ENCODE peak calls at places on chromosome 3, in four cellular contexts. Y is substantia nigra, D is psoas muscle, X is H1. E is an unnamed sample.

GRCh38 chr3:61564405-61565059 is 3.2 kb downstream of the PTPRG start:
- DNase-seq in Y (no peak), D (peak; percentile 90), X (peak; percentile 96), E (peak; percentile 75)

GRCh38 chr3:128404276-128405062 is 62.2 kb downstream of the DNAJB8 start:
- DNase-seq in Y (no peak), D (no peak), X (no peak), E (no peak)

GRCh38 chr3:147843331-147843730 is 434.2 kb downstream of the ZIC1 start:
- DNase-seq in Y (no peak), D (no peak), X (no peak), E (no peak)

GRCh38 chr3:7469866-7470265 is 609.0 kb downstream of the GRM7 start:
- DNase-seq in Y (no peak), D (no peak), X (no peak), E (no peak)

GRCh38 chr3:174431717-174432116 is 427.4 kb upstream of the NAALADL2 start:
- DNase-seq in Y (no peak), D (no peak), X (no peak), E (no peak)

GRCh38 chr3:12579456-12579855 is 22.6 kb downstream of the MKRN2 start:
- DNase-seq in Y (no peak), D (no peak), X (no peak), E (no peak)

GRCh38 chr3:57796261-57796660 is 40.2 kb downstream of the SLMAP start:
- DNase-seq in Y (no peak), D (no peak), X (no peak), E (no peak)

GRCh38 chr3:27487383-27487782 is 3.2 kb upstream of the SLC4A7 start:
- DNase-seq in Y (no peak), D (no peak), X (no peak), E (no peak)

GRCh38 chr3:57030711-57031110 is 29.8 kb upstream of the SPATA12 start:
- DNase-seq in Y (no peak), D (no peak), X (no peak), E (no peak)

GRCh38 chr3:46733026-46733800 is 15.5 kb upstream of the PRSS50 start:
- DNase-seq in Y (no peak), D (no peak), X (no peak), E (no peak)

GRCh38 chr3:177114253-177114652 is 83.0 kb downstream of the TBL1XR1 start:
- DNase-seq in Y (no peak), D (no peak), X (no peak), E (no peak)

GRCh38 chr3:55270976-55271375 is 216.1 kb downstream of the WNT5A start:
- DNase-seq in Y (no peak), D (no peak), X (no peak), E (no peak)

GRCh38 chr3:105362021-105362665 is 4.6 kb upstream of the ALCAM start:
- DNase-seq in Y (no peak), D (no peak), X (no peak), E (no peak)

DNA sequence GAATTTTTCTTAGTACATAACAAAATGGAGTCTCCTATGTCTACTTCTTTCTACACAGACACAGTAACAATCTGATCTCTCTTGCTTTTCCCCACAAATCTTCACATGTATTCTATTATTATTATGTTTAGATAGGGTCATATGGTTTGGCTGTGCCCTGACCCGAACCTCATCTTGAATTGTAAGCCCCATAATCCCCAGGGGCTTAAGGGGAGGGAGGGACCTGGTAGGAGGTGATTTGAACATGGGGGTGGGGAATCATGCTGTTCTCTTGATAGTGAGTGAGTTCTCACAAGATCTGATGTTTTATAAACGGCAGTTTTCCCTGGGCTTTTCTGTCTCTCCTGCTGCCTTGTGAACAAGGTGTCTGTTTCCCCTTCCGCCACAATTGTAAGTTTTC is 86.7 kb upstream of the SELENOK start:
- DNase-seq in Y (no peak), D (no peak), X (no peak), E (no peak)
- H3K27ac ChIP-seq in Y (no peak overlapping the region), D (no peak overlapping the region), X (no peak overlapping the region), E (no peak overlapping the region)

GRCh38 chr3:157130138-157130880 is 29.6 kb downstream of the CCNL1 start:
- DNase-seq in Y (peak; percentile 57), D (peak; percentile 83), X (peak; percentile 82), E (peak; percentile 45)
- H3K27ac ChIP-seq in Y (peak overlapping the region; percentile 98), D (peak overlapping the region; percentile 74), X (peak overlapping the region; percentile 68), E (peak overlapping the region; percentile 70)

GRCh38 chr3:151841801-151842200 is 27.9 kb downstream of the AADAC start:
- DNase-seq in Y (no peak), D (no peak), X (no peak), E (no peak)
- H3K27ac ChIP-seq in Y (no peak overlapping the region), D (no peak overlapping the region), X (no peak overlapping the region), E (no peak overlapping the region)

DNA sequence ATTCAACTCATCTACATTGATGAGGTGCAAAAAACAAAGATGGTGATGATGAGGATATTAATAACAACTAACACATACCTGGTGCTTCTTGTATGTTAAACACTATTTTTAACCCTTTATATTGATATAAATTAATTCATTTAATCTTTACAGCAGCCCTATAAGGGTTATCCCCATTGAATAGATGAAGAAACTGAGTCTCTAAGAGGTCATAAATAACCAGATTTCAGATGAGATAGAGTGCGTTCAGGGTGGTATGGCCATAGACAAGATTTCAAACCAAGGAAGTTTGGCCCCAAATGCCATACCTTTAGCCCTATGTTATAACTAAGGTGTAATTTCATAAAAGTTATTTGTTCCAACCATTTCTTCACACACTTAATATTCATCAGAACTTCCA is 82.6 kb downstream of the CMSS1 start:
- DNase-seq in Y (no peak), D (no peak), X (no peak), E (no peak)
- H3K27ac ChIP-seq in Y (no peak overlapping the region), D (peak overlapping the region; percentile 44), X (no peak overlapping the region), E (peak overlapping the region; percentile 76)

GRCh38 chr3:52791396-52791795 is 3.2 kb upstream of the ITIH3 start:
- DNase-seq in Y (no peak), D (no peak), X (no peak), E (no peak)
- H3K27ac ChIP-seq in Y (no peak overlapping the region), D (no peak overlapping the region), X (no peak overlapping the region), E (no peak overlapping the region)

DNA sequence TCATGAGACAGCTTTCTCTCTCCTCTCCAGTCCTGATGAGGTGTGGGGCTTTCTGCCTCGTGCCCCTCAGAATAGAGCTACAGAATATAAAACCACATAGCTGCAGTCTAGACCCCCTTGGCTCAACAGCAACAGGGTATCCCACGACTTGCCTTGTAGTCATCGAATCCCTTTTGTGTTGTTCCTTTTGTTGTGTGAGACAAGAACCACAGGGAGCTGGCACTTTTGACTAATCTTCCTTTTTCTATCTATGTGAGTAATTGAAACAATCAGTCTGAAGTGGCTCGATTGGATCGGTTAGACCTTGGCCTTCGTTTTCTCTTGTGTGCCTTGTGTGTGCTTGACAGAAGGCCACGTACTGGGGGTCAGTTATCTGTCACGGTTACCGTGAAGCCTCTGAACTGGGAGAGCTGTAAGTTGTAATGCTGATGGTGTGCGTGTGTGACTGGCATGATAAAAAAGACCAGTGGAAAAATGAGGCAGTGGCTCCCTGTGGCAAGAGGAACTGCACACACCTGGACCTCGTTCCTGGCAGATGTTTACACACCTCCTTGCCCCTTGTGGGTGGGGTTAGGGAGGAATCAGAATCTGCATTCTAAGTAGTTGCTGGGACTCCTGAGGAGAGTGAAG is 23.2 kb upstream of the IQCF6 start:
- DNase-seq in Y (no peak), D (no peak), X (peak; percentile 45), E (no peak)
- H3K27ac ChIP-seq in Y (no peak overlapping the region), D (no peak overlapping the region), X (no peak overlapping the region), E (no peak overlapping the region)

GRCh38 chr3:119672791-119673190 is 4.4 kb downstream of the COX17 start:
- DNase-seq in Y (no peak), D (no peak), X (no peak), E (no peak)

GRCh38 chr3:119676771-119677640 is at the start of gene COX17:
- DNase-seq in Y (peak; percentile 74), D (peak; percentile 96), X (peak; percentile 94), E (peak; percentile 97)

GRCh38 chr3:119676020-119676419 is 1.2 kb downstream of the COX17 start:
- DNase-seq in Y (no peak), D (no peak), X (no peak), E (no peak)

GRCh38 chr3:119675188-119675874 is 1.9 kb downstream of the COX17 start:
- DNase-seq in Y (no peak), D (no peak), X (no peak), E (no peak)

GRCh38 chr3:119673875-119674274 is 3.3 kb downstream of the COX17 start:
- DNase-seq in Y (no peak), D (no peak), X (no peak), E (no peak)
- H3K27ac ChIP-seq in Y (no peak overlapping the region), D (no peak overlapping the region), X (no peak overlapping the region), E (no peak overlapping the region)

GRCh38 chr3:162170581-162170980 is 674.0 kb downstream of the OTOL1 start:
- DNase-seq in Y (no peak), D (no peak), X (no peak), E (no peak)
- H3K27ac ChIP-seq in Y (no peak overlapping the region), D (no peak overlapping the region), X (no peak overlapping the region), E (no peak overlapping the region)

DNA sequence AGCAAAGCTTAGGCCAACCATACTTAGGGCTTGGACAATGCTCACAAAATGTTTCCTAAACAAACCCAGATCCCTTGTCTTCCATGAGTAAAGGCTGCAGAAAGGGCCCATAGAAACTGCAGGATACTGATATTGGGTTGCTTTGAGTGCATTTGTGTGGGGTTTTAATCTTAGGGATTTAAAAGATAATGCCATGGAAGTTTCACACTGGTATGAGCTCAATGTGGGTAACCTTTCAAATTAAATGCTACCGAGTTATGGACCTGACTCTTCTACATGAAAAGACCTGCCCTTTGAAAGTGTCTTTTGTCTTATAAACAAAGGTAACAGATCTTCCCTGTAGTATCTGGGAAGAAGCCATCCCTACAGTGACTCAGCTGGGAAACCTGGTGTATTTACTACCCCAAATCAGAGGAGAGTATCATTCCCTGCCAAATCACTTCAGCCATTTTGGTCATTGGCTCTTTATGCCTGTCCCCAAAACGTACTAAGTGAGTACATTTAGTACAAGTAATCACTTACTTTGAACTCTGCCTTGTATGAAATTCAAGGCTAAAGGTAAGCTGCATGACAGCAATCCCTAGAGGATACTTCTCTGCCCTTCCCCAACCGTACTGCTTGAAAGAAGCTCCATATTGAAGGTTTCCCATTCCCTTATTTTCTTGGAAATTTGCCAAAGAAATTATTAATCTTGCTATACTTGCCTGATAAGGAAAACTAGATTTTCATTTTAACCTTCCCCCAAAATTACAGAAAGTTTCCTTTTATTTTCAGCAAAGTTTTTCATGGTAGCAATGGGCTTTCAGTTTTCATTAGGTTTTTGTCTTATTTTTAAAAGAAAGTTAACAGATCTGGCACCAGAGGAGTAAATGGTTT is 7.2 kb downstream of the TM4SF1 start:
- DNase-seq in Y (no peak), D (no peak), X (no peak), E (no peak)
- H3K27ac ChIP-seq in Y (no peak overlapping the region), D (peak overlapping the region; percentile 27), X (peak overlapping the region; percentile 68), E (peak overlapping the region; percentile 6)